ENCODE peak calls at places on chromosomes 12 and 14, in seven cellular contexts. Y is AG04450, Z is mesothelial cell of epicardium, P is cardiac fibroblast, U is AG09309, T is cardiac muscle cell, H is nephron progenitor cell. O is an unnamed sample.
A peak's percentile ranks its signal among the peaks of the same experiment; 100 is the strongest.

GRCh38 chr12:6273209-6273928 is 37.1 kb upstream of the PLEKHG6 start:
- DNase-seq in Y (no peak), T (no peak), H (peak; percentile 38), Z (no peak), U (no peak), P (no peak), O (no peak)

GRCh38 chr12:7832059-7832696 is 40.5 kb downstream of the SLC2A14 start:
- DNase-seq in P (peak; percentile 78), Y (peak; percentile 27), Z (no peak), U (peak; percentile 4), H (peak; percentile 21), T (peak; percentile 68), O (no peak)

GRCh38 chr14:22412936-22413411 is 176.1 kb downstream of the DAD1 start:
- DNase-seq in H (no peak), P (no peak), Y (no peak), U (no peak), Z (no peak), T (no peak), O (no peak)

GRCh38 chr12:21849878-21850277 is 75.4 kb upstream of the KCNJ8 start:
- DNase-seq in Z (no peak), T (peak; percentile 47), P (no peak), U (no peak), H (peak; percentile 1), Y (no peak), O (no peak)

GRCh38 chr12:50732591-50732990 is 31.3 kb upstream of the ATF1 start:
- DNase-seq in H (no peak), Y (peak; percentile 69), T (no peak), U (peak; percentile 63), P (peak; percentile 81), Z (no peak), O (peak; percentile 9)

GRCh38 chr12:65657635-65658034 is 166.6 kb upstream of the HMGA2 start:
- DNase-seq in U (no peak), H (no peak), Z (no peak), T (no peak), Y (no peak), P (no peak), O (no peak)

GRCh38 chr14:63654346-63654745 is 12.7 kb upstream of the WDR89 start:
- DNase-seq in H (no peak), U (peak; percentile 63), Z (no peak), T (no peak), P (no peak), Y (no peak), O (no peak)

GRCh38 chr12:101021911-101022388 is 188.1 kb downstream of the SLC5A8 start:
- DNase-seq in Y (peak; percentile 61), T (no peak), Z (no peak), U (peak; percentile 83), P (peak; percentile 88), H (no peak), O (peak; percentile 86)

GRCh38 chr14:99546230-99546879 is 57.7 kb downstream of the CCDC85C start:
- DNase-seq in Z (no peak), H (peak; percentile 43), U (no peak), T (no peak), P (no peak), Y (no peak), O (no peak)

GRCh38 chr14:90777830-90778467 is 38.3 kb downstream of the TTC7B start:
- DNase-seq in Z (no peak), Y (no peak), T (no peak), H (no peak), U (no peak), P (no peak), O (no peak)

GRCh38 chr14:48805315-48805714 is 780.9 kb downstream of the RPS29 start:
- DNase-seq in Z (no peak), U (no peak), H (no peak), Y (no peak), P (no peak), T (no peak), O (no peak)

GRCh38 chr12:75568801-75569200 is 57.4 kb upstream of the KRR1 start:
- DNase-seq in Y (no peak), Z (no peak), H (no peak), T (no peak), P (peak; percentile 22), U (no peak), O (no peak)

GRCh38 chr14:55136241-55136640 is 7.2 kb downstream of the LGALS3 start:
- DNase-seq in T (no peak), P (peak; percentile 53), U (no peak), Y (no peak), Z (no peak), H (no peak), O (no peak)

GRCh38 chr14:88983755-88984154 is 159.3 kb downstream of the TTC8 start:
- DNase-seq in U (peak; percentile 73), Y (peak; percentile 87), H (no peak), T (no peak), P (peak; percentile 74), Z (no peak), O (peak; percentile 83)

GRCh38 chr14:21123429-21123828 is 22.6 kb downstream of the TMEM253 start:
- DNase-seq in H (no peak), P (no peak), T (no peak), Z (no peak), U (no peak), Y (no peak), O (no peak)

GRCh38 chr12:1836854-1837411 is 16.6 kb downstream of the LRTM2 start:
- DNase-seq in Z (no peak), Y (no peak), P (no peak), H (peak; percentile 63), U (no peak), T (no peak), O (no peak)

GRCh38 chr12:109624467-109624866 is 50.9 kb downstream of the MVK start:
- DNase-seq in T (no peak), H (no peak), Z (no peak), Y (no peak), U (no peak), P (no peak), O (no peak)

GRCh38 chr12:29024117-29024516 is 125.0 kb upstream of the FAR2 start:
- DNase-seq in U (no peak), Z (no peak), P (no peak), Y (no peak), H (no peak), T (no peak), O (no peak)

GRCh38 chr12:75600146-75600545 is 88.7 kb upstream of the KRR1 start:
- DNase-seq in P (no peak), T (no peak), Z (no peak), Y (no peak), H (no peak), U (no peak), O (no peak)

GRCh38 chr12:11892065-11892391 is 178.7 kb upstream of the BCL2L14 start:
- DNase-seq in Z (no peak), T (peak; percentile 16), Y (no peak), U (no peak), H (no peak), P (no peak), O (no peak)
- TF ChIP-seq CTCF in Z (no peak), T (peak; percentile 21), Y (peak; percentile 40), U (peak; percentile 30), H (peak; percentile 25), P (peak; percentile 36), O (peak; percentile 31)

GRCh38 chr12:31015215-31015614 is 58.4 kb upstream of the DDX11 start:
- DNase-seq in T (no peak), P (no peak), H (no peak), U (no peak), Y (no peak), Z (no peak), O (no peak)

GRCh38 chr12:31008961-31009840 is 64.5 kb upstream of the DDX11 start:
- DNase-seq in H (no peak), P (no peak), T (no peak), U (no peak), Z (no peak), Y (no peak), O (no peak)

GRCh38 chr12:31009976-31010375 is 63.7 kb upstream of the DDX11 start:
- DNase-seq in P (no peak), Z (no peak), U (no peak), H (no peak), T (no peak), Y (no peak), O (no peak)

GRCh38 chr12:31011336-31011735 is 62.3 kb upstream of the DDX11 start:
- DNase-seq in U (no peak), T (no peak), P (no peak), Y (no peak), Z (no peak), H (no peak), O (no peak)

DNA sequence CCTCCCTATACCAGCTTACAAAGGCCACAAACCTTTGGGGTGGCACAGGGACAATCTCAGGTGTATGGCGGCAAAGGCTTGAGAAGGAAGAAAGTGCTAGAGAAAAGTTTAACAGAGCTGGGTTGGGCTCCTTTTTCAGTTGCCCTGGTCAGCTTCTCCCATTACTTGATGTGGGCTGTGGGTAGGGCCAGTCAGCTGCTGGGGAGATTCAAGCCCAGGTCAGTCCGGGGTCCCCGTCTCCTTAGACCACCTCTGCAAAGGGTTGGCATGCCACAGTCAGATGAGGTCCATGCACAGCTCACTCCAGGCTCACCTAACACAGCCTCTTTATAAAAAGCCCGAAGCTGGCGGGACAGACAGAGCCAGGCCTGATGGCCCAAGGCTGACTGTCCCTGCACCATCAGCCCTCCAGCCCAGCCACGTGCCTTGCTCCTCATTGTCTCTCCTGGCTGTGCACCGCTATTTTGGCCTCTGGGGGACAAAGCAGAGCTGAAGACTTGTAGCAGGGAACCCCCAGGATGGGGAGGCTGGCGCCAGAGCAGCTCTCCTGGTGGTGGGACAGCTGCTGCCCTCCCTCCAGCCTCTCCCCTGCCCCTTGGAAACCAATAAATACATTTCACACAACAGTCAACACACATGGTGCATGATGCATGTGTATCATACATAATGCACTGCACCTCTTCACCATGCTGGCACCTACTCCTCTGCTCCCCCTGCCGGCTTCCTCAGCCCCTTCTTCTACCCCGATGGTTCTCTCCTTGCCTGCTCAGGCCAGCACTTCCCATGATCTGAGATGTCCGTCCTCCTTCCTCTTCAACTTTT is 61.7 kb upstream of the DDX11 start:
- DNase-seq in P (no peak), H (no peak), T (no peak), U (no peak), Z (no peak), Y (no peak), O (no peak)
- TF ChIP-seq CTCF in P (peak; percentile 28), H (no peak), T (peak; percentile 30), U (peak; percentile 44), Z (no peak), Y (peak; percentile 56), O (no peak)

GRCh38 chr12:12072064-12072760 is 1.5 kb downstream of the BCL2L14 start:
- DNase-seq in Y (no peak), P (no peak), U (no peak), T (no peak), H (no peak), Z (no peak), O (no peak)
- TF ChIP-seq CTCF in Y (no peak), P (no peak), U (no peak), T (no peak), H (no peak), Z (no peak), O (no peak)

DNA sequence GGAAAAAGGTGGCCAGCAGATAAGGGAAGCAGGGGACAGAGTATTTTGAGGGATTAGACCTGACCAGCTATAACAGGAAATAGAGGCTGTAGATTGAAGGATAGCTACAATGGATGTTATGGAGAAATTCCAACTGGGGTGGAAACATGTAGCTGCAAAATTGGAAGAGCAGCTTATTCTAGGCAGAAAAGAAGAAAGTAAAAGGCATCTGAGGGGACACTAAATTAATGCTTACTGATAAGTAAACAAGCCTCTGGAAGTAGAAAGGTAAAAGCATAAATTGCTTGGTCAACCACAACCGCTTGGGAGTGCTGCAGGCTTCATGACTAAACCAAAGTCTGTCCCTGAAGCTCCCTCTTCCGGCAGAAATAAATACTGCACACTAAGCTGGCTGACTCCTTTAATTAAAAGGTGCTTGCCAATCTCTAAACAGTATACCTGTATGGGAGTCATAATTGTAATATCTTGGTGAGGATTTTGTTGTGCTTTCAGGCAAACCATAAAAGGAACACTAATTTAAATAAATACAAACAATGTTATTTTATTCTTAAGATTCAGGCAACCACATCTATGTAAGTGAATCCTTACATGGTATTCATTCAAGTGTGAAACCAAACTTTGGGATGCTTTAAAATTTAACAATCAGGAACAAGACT is 7.7 kb downstream of the UBC start:
- DNase-seq in Y (peak; percentile 76), P (peak; percentile 93), U (peak; percentile 75), T (peak; percentile 93), H (peak; percentile 87), Z (peak; percentile 58), O (peak; percentile 85)
- TF ChIP-seq CTCF in Y (peak; percentile 99), P (peak; percentile 96), U (peak; percentile 97), T (peak; percentile 98), H (peak; percentile 97), Z (peak; percentile 96), O (peak; percentile 99)